ENCODE peak calls at places on chromosomes 11 and 22, in four cellular contexts. C, D, X and A are unnamed samples.

GRCh38 chr22:48141301-48141700 is 1378.9 kb downstream of the TBC1D22A start:
- DNase-seq in C (no peak), D (no peak), X (no peak), A (no peak)

GRCh38 chr11:120186799-120187591 is 23.8 kb upstream of the OAF start:
- DNase-seq in C (no peak), D (peak), X (no peak), A (no peak)

GRCh38 chr11:15695096-15695721 is 580.5 kb downstream of the INSC start:
- DNase-seq in C (no peak), D (no peak), X (no peak), A (no peak)

GRCh38 chr11:95599959-95600586 is 189.5 kb downstream of the FAM76B start:
- DNase-seq in C (no peak), D (no peak), X (no peak), A (no peak)

GRCh38 chr22:39658367-39658766 is 87.8 kb downstream of the CACNA1I start:
- DNase-seq in C (no peak), D (no peak), X (no peak), A (no peak)

GRCh38 chr11:34360056-34360455 is 2.2 kb upstream of the ABTB2 start:
- DNase-seq in C (no peak), D (no peak), X (no peak), A (no peak)

GRCh38 chr22:43479962-43480361 is 68.1 kb downstream of the MPPED1 start:
- DNase-seq in C (no peak), D (no peak), X (no peak), A (no peak)

GRCh38 chr11:34063061-34063795 is 11.7 kb downstream of the CAPRIN1 start:
- DNase-seq in C (no peak), D (no peak), X (no peak), A (no peak)

GRCh38 chr11:111604392-111605009 is 2.3 kb downstream of the SIK2 start:
- DNase-seq in C (no peak), D (no peak), X (peak), A (peak)

GRCh38 chr22:42438293-42438650 is 6.1 kb upstream of the NFAM1 start:
- DNase-seq in C (no peak), D (no peak), X (no peak), A (no peak)

GRCh38 chr22:17402304-17402703 is 33.0 kb downstream of the CECR2 start:
- DNase-seq in C (no peak), D (no peak), X (no peak), A (no peak)

GRCh38 chr11:118841469-118842222 is 42.0 kb upstream of the CXCR5 start:
- DNase-seq in C (no peak), D (peak), X (no peak), A (peak)

GRCh38 chr11:31655483-31655882 is 145.9 kb downstream of the ELP4 start:
- DNase-seq in C (peak), D (no peak), X (no peak), A (no peak)

GRCh38 chr11:3121416-3121815 is 43.7 kb downstream of the OSBPL5 start:
- DNase-seq in C (no peak), D (no peak), X (no peak), A (no peak)

GRCh38 chr22:17112491-17113042 is 8.6 kb downstream of the TMEM121B start:
- DNase-seq in C (no peak), D (no peak), X (no peak), A (no peak)

GRCh38 chr11:48307760-48308386 is 1.9 kb downstream of the OR4S1 start:
- DNase-seq in C (peak), D (peak), X (peak), A (peak)

GRCh38 chr11:98572941-98573340 is 447.8 kb upstream of the CNTN5 start:
- DNase-seq in C (no peak), D (no peak), X (no peak), A (no peak)

GRCh38 chr22:20904008-20904979 is 12.9 kb upstream of the CRKL start:
- DNase-seq in C (peak), D (no peak), X (no peak), A (no peak)

GRCh38 chr11:94129505-94130335 is 1.1 kb downstream of the PANX1 start:
- DNase-seq in C (no peak), D (no peak), X (peak), A (no peak)

GRCh38 chr11:4443479-4443878 is 5.6 kb upstream of the OR52K2 start:
- DNase-seq in C (no peak), D (no peak), X (no peak), A (no peak)

GRCh38 chr22:43011079-43011478 is 3.9 kb downstream of the PACSIN2 start:
- DNase-seq in C (no peak), D (no peak), X (no peak), A (no peak)

GRCh38 chr11:7548659-7549283 is 35.0 kb downstream of the PPFIBP2 start:
- DNase-seq in C (no peak), D (no peak), X (peak), A (peak)

GRCh38 chr11:131904756-131905155 is 534.3 kb downstream of the NTM start:
- DNase-seq in C (no peak), D (no peak), X (no peak), A (no peak)

GRCh38 chr11:128886401-128887119 is 4.6 kb upstream of the KCNJ5 start:
- DNase-seq in C (no peak), D (no peak), X (peak), A (peak)

GRCh38 chr11:107438148-107438547 is 19.5 kb downstream of the CWF19L2 start:
- DNase-seq in C (no peak), D (no peak), X (no peak), A (no peak)

GRCh38 chr11:23932485-23932898 is 564.4 kb upstream of the LUZP2 start:
- DNase-seq in C (no peak), D (no peak), X (no peak), A (no peak)